ENCODE peak calls at places on chromosome 6, in five cellular contexts. H, V, I, L and J are unnamed samples.

GRCh38 chr6:34459899-34460593 is 5.8 kb upstream of the PACSIN1 start:
- DNase-seq in I (peak; percentile 71), L (peak; percentile 41), H (no peak), V (peak; percentile 77), J (peak; percentile 46)

GRCh38 chr6:62283828-62284411 is 2.1 kb downstream of the KHDRBS2 start:
- DNase-seq in I (peak; percentile 34), L (no peak), H (peak; percentile 9), V (peak; percentile 50), J (peak; percentile 20)

GRCh38 chr6:170522565-170523183 is 30.4 kb downstream of the PSMB1 start:
- DNase-seq in L (no peak), V (peak; percentile 81), I (peak; percentile 2), H (no peak), J (no peak)

GRCh38 chr6:100663219-100663863 is 198.6 kb upstream of the SIM1 start:
- DNase-seq in H (no peak), L (peak; percentile 8), I (no peak), V (no peak), J (no peak)

GRCh38 chr6:150354754-150355571 is 13.8 kb upstream of the IYD start:
- DNase-seq in H (no peak), V (no peak), I (no peak), L (no peak), J (no peak)

GRCh38 chr6:157211603-157212455 is 111.5 kb downstream of the TMEM242 start:
- DNase-seq in V (no peak), H (no peak), I (no peak), L (no peak), J (no peak)

GRCh38 chr6:32244270-32244669 is 20.4 kb upstream of the NOTCH4 start:
- DNase-seq in V (no peak), I (no peak), H (no peak), L (no peak), J (no peak)

GRCh38 chr6:45436544-45437440 is 59.1 kb upstream of the SUPT3H start:
- DNase-seq in V (no peak), L (no peak), I (peak; percentile 51), H (no peak), J (no peak)

GRCh38 chr6:40541556-40542174 is 45.5 kb downstream of the LRFN2 start:
- DNase-seq in L (no peak), H (no peak), I (no peak), V (no peak), J (no peak)

GRCh38 chr6:11179088-11179977 is 53.1 kb downstream of the NEDD9 start:
- DNase-seq in H (no peak), L (no peak), I (no peak), V (peak; percentile 42), J (no peak)